ENCODE peak calls at places on chromosome 7, in five cellular contexts. P is DMS153; V is thoracic aorta; C is GM12878; D is stimulated activated CD4-positive, alpha-beta T cell treated with anti-CD3 and anti-CD28 coated beads, TNF-alpha, amount 100 ng/mL, for 48 hours. K is an unnamed sample.

GRCh38 chr7:102467581-102468415 is 3.0 kb downstream of the LRWD1 start:
- DNase-seq in P (no peak), V (no peak), C (no peak), D (no peak), K (no peak)

GRCh38 chr7:44212018-44212417 is 11.2 kb downstream of the YKT6 start:
- DNase-seq in P (no peak), V (no peak), C (no peak), D (no peak), K (no peak)

GRCh38 chr7:108211382-108212201 is 81.4 kb upstream of the LAMB4 start:
- DNase-seq in P (peak; percentile 81), V (no peak), C (peak; percentile 80), D (no peak), K (no peak)

GRCh38 chr7:82050792-82051191 is 280.9 kb upstream of the HGF start:
- DNase-seq in P (no peak), V (no peak), C (no peak), D (no peak), K (no peak)

GRCh38 chr7:130641040-130641439 is 27.5 kb downstream of the COPG2 start:
- DNase-seq in P (no peak), V (no peak), C (no peak), D (no peak), K (no peak)

GRCh38 chr7:66664590-66665293 is 36.1 kb downstream of the KCTD7 start:
- DNase-seq in P (no peak), V (no peak), C (no peak), D (no peak), K (no peak)

GRCh38 chr7:99184468-99185225 is 23.3 kb downstream of the KPNA7 start:
- DNase-seq in P (no peak), V (no peak), C (no peak), D (no peak), K (no peak)

GRCh38 chr7:146874722-146875121 is 758.1 kb downstream of the CNTNAP2 start:
- DNase-seq in P (no peak), V (no peak), C (no peak), D (no peak), K (no peak)

GRCh38 chr7:42103020-42103419 is 134.0 kb downstream of the GLI3 start:
- DNase-seq in P (no peak), V (no peak), C (no peak), D (no peak), K (no peak)

K was measured in omental fat pad.